ENCODE peak calls at places on chromosome 22, in eight cellular contexts. One of them, this sample, is unnamed.

GRCh38 chr22:42977574-42977973 is 37.4 kb downstream of the PACSIN2 start:
- DNase-seq in fibroblast of the aortic adventitia: no peak
- DNase-seq in foreskin fibroblast: no peak
- DNase-seq in CD8-positive, alpha-beta T cell: no peak
- DNase-seq in WTC11: no peak
- DNase-seq in neural progenitor cell: no peak
- DNase-seq in GM13976: no peak
- DNase-seq in A549: no peak
- DNase-seq in this sample: no peak

GRCh38 chr22:42611076-42611475 is 3.6 kb downstream of the POLDIP3 start:
- DNase-seq in fibroblast of the aortic adventitia: no peak
- DNase-seq in foreskin fibroblast: peak
- DNase-seq in CD8-positive, alpha-beta T cell: no peak
- DNase-seq in WTC11: no peak
- DNase-seq in neural progenitor cell: no peak
- DNase-seq in GM13976: no peak
- DNase-seq in A549: no peak
- DNase-seq in this sample: no peak

GRCh38 chr22:31400023-31400397 is 606 bp downstream of the DRG1 start:
- DNase-seq in fibroblast of the aortic adventitia: peak
- DNase-seq in foreskin fibroblast: peak
- DNase-seq in CD8-positive, alpha-beta T cell: no peak
- DNase-seq in WTC11: no peak
- DNase-seq in neural progenitor cell: peak
- DNase-seq in GM13976: no peak
- DNase-seq in A549: no peak
- DNase-seq in this sample: peak

GRCh38 chr22:34416321-34416900 is 496.1 kb upstream of the LARGE1 start:
- DNase-seq in fibroblast of the aortic adventitia: no peak
- DNase-seq in foreskin fibroblast: no peak
- DNase-seq in CD8-positive, alpha-beta T cell: no peak
- DNase-seq in WTC11: no peak
- DNase-seq in neural progenitor cell: peak
- DNase-seq in GM13976: no peak
- DNase-seq in A549: no peak
- DNase-seq in this sample: no peak

GRCh38 chr22:32564170-32565001 is 89.8 kb downstream of the FBXO7 start:
- DNase-seq in fibroblast of the aortic adventitia: peak
- DNase-seq in foreskin fibroblast: peak
- DNase-seq in CD8-positive, alpha-beta T cell: no peak
- DNase-seq in WTC11: no peak
- DNase-seq in neural progenitor cell: no peak
- DNase-seq in GM13976: no peak
- DNase-seq in A549: no peak
- DNase-seq in this sample: no peak

GRCh38 chr22:20204821-20205220 is 54.0 kb upstream of the CCDC188 start:
- DNase-seq in fibroblast of the aortic adventitia: no peak
- DNase-seq in foreskin fibroblast: peak
- DNase-seq in CD8-positive, alpha-beta T cell: no peak
- DNase-seq in WTC11: no peak
- DNase-seq in neural progenitor cell: no peak
- DNase-seq in GM13976: no peak
- DNase-seq in A549: no peak
- DNase-seq in this sample: no peak

GRCh38 chr22:28151241-28151640 is 232.2 kb upstream of the PITPNB start:
- DNase-seq in fibroblast of the aortic adventitia: no peak
- DNase-seq in foreskin fibroblast: no peak
- DNase-seq in CD8-positive, alpha-beta T cell: no peak
- DNase-seq in WTC11: no peak
- DNase-seq in neural progenitor cell: no peak
- DNase-seq in GM13976: no peak
- DNase-seq in A549: no peak
- DNase-seq in this sample: no peak

GRCh38 chr22:30730351-30730750 is 35.7 kb downstream of the OSBP2 start:
- DNase-seq in fibroblast of the aortic adventitia: no peak
- DNase-seq in foreskin fibroblast: no peak
- DNase-seq in CD8-positive, alpha-beta T cell: no peak
- DNase-seq in WTC11: no peak
- DNase-seq in neural progenitor cell: no peak
- DNase-seq in GM13976: no peak
- DNase-seq in A549: no peak
- DNase-seq in this sample: no peak

GRCh38 chr22:40610329-40610850 is 26.1 kb downstream of the MRTFA start:
- DNase-seq in fibroblast of the aortic adventitia: peak
- DNase-seq in foreskin fibroblast: no peak
- DNase-seq in CD8-positive, alpha-beta T cell: no peak
- DNase-seq in WTC11: no peak
- DNase-seq in neural progenitor cell: no peak
- DNase-seq in GM13976: no peak
- DNase-seq in A549: no peak
- DNase-seq in this sample: no peak

GRCh38 chr22:30266445-30267381 is at the start of gene OSM:
- DNase-seq in fibroblast of the aortic adventitia: no peak
- DNase-seq in foreskin fibroblast: no peak
- DNase-seq in CD8-positive, alpha-beta T cell: peak
- DNase-seq in WTC11: no peak
- DNase-seq in neural progenitor cell: no peak
- DNase-seq in GM13976: peak
- DNase-seq in A549: no peak
- DNase-seq in this sample: no peak

GRCh38 chr22:42721045-42721434 is 370 bp upstream of the A4GALT start:
- DNase-seq in fibroblast of the aortic adventitia: peak
- DNase-seq in foreskin fibroblast: peak
- DNase-seq in CD8-positive, alpha-beta T cell: no peak
- DNase-seq in WTC11: no peak
- DNase-seq in neural progenitor cell: peak
- DNase-seq in GM13976: no peak
- DNase-seq in A549: no peak
- DNase-seq in this sample: no peak

GRCh38 chr22:42780070-42780540 is 59.4 kb upstream of the A4GALT start:
- DNase-seq in fibroblast of the aortic adventitia: peak
- DNase-seq in foreskin fibroblast: peak
- DNase-seq in CD8-positive, alpha-beta T cell: peak
- DNase-seq in WTC11: peak
- DNase-seq in neural progenitor cell: peak
- DNase-seq in GM13976: peak
- DNase-seq in A549: peak
- DNase-seq in this sample: peak

GRCh38 chr22:33562484-33562883 is 357.8 kb downstream of the LARGE1 start:
- DNase-seq in fibroblast of the aortic adventitia: no peak
- DNase-seq in foreskin fibroblast: no peak
- DNase-seq in CD8-positive, alpha-beta T cell: no peak
- DNase-seq in WTC11: no peak
- DNase-seq in neural progenitor cell: no peak
- DNase-seq in GM13976: no peak
- DNase-seq in A549: no peak
- DNase-seq in this sample: no peak

GRCh38 chr22:30036656-30037055 is 43.6 kb upstream of the HORMAD2 start:
- DNase-seq in fibroblast of the aortic adventitia: no peak
- DNase-seq in foreskin fibroblast: peak
- DNase-seq in CD8-positive, alpha-beta T cell: no peak
- DNase-seq in WTC11: no peak
- DNase-seq in neural progenitor cell: no peak
- DNase-seq in GM13976: no peak
- DNase-seq in A549: no peak
- DNase-seq in this sample: no peak

GRCh38 chr22:45506961-45507360 is 4.3 kb downstream of the FBLN1 start:
- DNase-seq in fibroblast of the aortic adventitia: no peak
- DNase-seq in foreskin fibroblast: peak
- DNase-seq in CD8-positive, alpha-beta T cell: no peak
- DNase-seq in WTC11: no peak
- DNase-seq in neural progenitor cell: no peak
- DNase-seq in GM13976: no peak
- DNase-seq in A549: no peak
- DNase-seq in this sample: no peak

GRCh38 chr22:31106001-31106571 is 1.3 kb downstream of the SELENOM start:
- DNase-seq in fibroblast of the aortic adventitia: no peak
- DNase-seq in foreskin fibroblast: peak
- DNase-seq in CD8-positive, alpha-beta T cell: no peak
- DNase-seq in WTC11: no peak
- DNase-seq in neural progenitor cell: no peak
- DNase-seq in GM13976: no peak
- DNase-seq in A549: no peak
- DNase-seq in this sample: no peak

GRCh38 chr22:30015229-30015797 is 65.0 kb upstream of the HORMAD2 start:
- DNase-seq in fibroblast of the aortic adventitia: peak
- DNase-seq in foreskin fibroblast: peak
- DNase-seq in CD8-positive, alpha-beta T cell: no peak
- DNase-seq in WTC11: no peak
- DNase-seq in neural progenitor cell: no peak
- DNase-seq in GM13976: no peak
- DNase-seq in A549: no peak
- DNase-seq in this sample: no peak

GRCh38 chr22:29014773-29015172 is 46.9 kb downstream of the C22orf31 start:
- DNase-seq in fibroblast of the aortic adventitia: no peak
- DNase-seq in foreskin fibroblast: no peak
- DNase-seq in CD8-positive, alpha-beta T cell: no peak
- DNase-seq in WTC11: no peak
- DNase-seq in neural progenitor cell: no peak
- DNase-seq in GM13976: no peak
- DNase-seq in A549: no peak
- DNase-seq in this sample: no peak

DNA sequence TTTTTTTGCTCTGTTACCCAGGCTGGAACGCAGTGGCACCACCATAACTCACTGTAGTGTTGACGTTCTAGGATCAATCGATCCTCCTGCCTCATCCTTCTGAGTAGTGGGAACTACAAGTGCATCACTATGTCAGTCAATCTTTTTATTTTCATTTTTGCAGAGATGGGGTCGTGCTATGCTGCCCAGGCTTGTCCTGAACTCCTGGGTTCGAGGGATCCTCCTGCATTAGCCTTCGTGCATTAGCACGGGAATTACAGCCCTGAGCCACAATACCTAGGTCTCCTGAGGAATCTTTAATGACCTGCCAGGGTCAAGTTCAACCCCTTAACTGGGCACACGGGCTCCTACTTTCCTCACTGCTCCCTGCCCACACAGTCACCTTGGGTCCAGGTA is 4.4 kb downstream of the APOL3 start:
- DNase-seq in fibroblast of the aortic adventitia: no peak
- DNase-seq in foreskin fibroblast: no peak
- DNase-seq in CD8-positive, alpha-beta T cell: no peak
- DNase-seq in WTC11: no peak
- DNase-seq in neural progenitor cell: no peak
- DNase-seq in GM13976: no peak
- DNase-seq in A549: no peak
- DNase-seq in this sample: no peak
- TF ChIP-seq CTCF in fibroblast of the aortic adventitia: no peak
- TF ChIP-seq CTCF in foreskin fibroblast: no peak
- TF ChIP-seq CTCF in CD8-positive, alpha-beta T cell: no peak
- TF ChIP-seq CTCF in WTC11: no peak
- TF ChIP-seq CTCF in neural progenitor cell: no peak
- TF ChIP-seq CTCF in GM13976: no peak
- TF ChIP-seq CTCF in A549: no peak
- TF ChIP-seq CTCF in this sample: no peak

GRCh38 chr22:18970180-18970947 is 34.3 kb upstream of the PRODH start:
- DNase-seq in fibroblast of the aortic adventitia: no peak
- DNase-seq in foreskin fibroblast: peak
- DNase-seq in CD8-positive, alpha-beta T cell: no peak
- DNase-seq in WTC11: peak
- DNase-seq in neural progenitor cell: peak
- DNase-seq in GM13976: peak
- DNase-seq in A549: peak
- DNase-seq in this sample: no peak
- TF ChIP-seq CTCF in fibroblast of the aortic adventitia: peak
- TF ChIP-seq CTCF in foreskin fibroblast: no peak
- TF ChIP-seq CTCF in CD8-positive, alpha-beta T cell: no peak
- TF ChIP-seq CTCF in WTC11: no peak
- TF ChIP-seq CTCF in neural progenitor cell: peak
- TF ChIP-seq CTCF in GM13976: no peak
- TF ChIP-seq CTCF in A549: no peak
- TF ChIP-seq CTCF in this sample: no peak

DNA sequence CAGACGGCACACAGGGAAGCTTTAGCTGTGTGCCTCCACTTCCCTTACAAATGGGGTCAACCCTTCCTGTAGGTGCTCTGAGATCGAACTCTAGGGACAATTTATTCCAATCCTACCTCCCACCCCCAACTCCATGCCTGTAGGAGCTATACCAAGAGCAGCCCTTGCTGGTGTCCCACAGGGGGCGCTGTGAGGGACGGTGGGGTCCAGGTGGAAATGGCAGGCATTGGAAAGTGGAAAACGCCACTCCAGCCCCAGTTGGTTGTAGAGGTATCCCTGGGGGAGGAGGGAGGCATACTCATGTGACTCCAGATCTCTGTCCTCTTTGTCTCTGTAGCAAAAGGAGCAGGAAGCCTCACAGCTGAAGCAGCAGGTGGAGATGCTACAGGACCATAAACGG is 161.3 kb downstream of the MYO18B start:
- DNase-seq in fibroblast of the aortic adventitia: no peak
- DNase-seq in foreskin fibroblast: no peak
- DNase-seq in CD8-positive, alpha-beta T cell: no peak
- DNase-seq in WTC11: peak
- DNase-seq in neural progenitor cell: peak
- DNase-seq in GM13976: no peak
- DNase-seq in A549: no peak
- DNase-seq in this sample: no peak
- TF ChIP-seq CTCF in fibroblast of the aortic adventitia: no peak
- TF ChIP-seq CTCF in foreskin fibroblast: no peak
- TF ChIP-seq CTCF in CD8-positive, alpha-beta T cell: no peak
- TF ChIP-seq CTCF in WTC11: peak
- TF ChIP-seq CTCF in neural progenitor cell: peak
- TF ChIP-seq CTCF in GM13976: no peak
- TF ChIP-seq CTCF in A549: no peak
- TF ChIP-seq CTCF in this sample: peak

DNA sequence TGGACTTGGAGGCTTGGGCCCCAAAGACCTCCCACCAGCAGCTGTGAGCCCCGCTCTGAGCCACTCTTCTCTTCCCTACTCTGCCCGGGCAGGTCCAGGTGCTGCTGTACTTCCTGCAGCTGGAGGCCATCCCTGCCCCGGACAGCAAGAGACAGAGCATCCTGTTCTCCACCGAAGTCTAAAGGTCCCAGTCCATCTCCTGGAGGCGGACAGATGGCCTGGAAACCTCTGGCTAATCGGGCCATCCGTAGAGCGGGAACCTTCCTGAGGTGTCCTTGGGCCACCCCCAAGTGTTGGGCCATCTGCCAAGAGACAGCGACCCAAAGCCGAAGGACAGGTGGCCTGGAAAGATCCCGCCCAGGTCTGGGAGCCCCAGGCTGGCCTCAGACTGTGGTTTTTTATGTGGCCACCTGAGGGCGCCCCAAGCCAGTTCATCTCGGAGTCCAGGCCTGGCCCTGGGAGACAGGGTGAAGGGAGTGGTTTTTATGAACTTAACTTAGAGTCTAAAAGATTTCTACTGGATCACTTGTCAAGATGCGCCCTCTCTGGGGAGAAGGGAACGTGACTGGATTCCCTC is 135.1 kb downstream of the BCR start:
- DNase-seq in fibroblast of the aortic adventitia: peak
- DNase-seq in foreskin fibroblast: peak
- DNase-seq in CD8-positive, alpha-beta T cell: peak
- DNase-seq in WTC11: peak
- DNase-seq in neural progenitor cell: peak
- DNase-seq in GM13976: peak
- DNase-seq in A549: peak
- DNase-seq in this sample: peak
- TF ChIP-seq CTCF in fibroblast of the aortic adventitia: peak
- TF ChIP-seq CTCF in foreskin fibroblast: peak
- TF ChIP-seq CTCF in CD8-positive, alpha-beta T cell: peak
- TF ChIP-seq CTCF in WTC11: peak
- TF ChIP-seq CTCF in neural progenitor cell: peak
- TF ChIP-seq CTCF in GM13976: peak
- TF ChIP-seq CTCF in A549: peak
- TF ChIP-seq CTCF in this sample: peak

GRCh38 chr22:47783433-47784366 is 1021.2 kb downstream of the TBC1D22A start:
- DNase-seq in fibroblast of the aortic adventitia: no peak
- DNase-seq in foreskin fibroblast: no peak
- DNase-seq in CD8-positive, alpha-beta T cell: no peak
- DNase-seq in WTC11: peak
- DNase-seq in neural progenitor cell: peak
- DNase-seq in GM13976: no peak
- DNase-seq in A549: no peak
- DNase-seq in this sample: no peak
- TF ChIP-seq CTCF in fibroblast of the aortic adventitia: no peak
- TF ChIP-seq CTCF in foreskin fibroblast: no peak
- TF ChIP-seq CTCF in CD8-positive, alpha-beta T cell: no peak
- TF ChIP-seq CTCF in WTC11: peak
- TF ChIP-seq CTCF in neural progenitor cell: peak
- TF ChIP-seq CTCF in GM13976: no peak
- TF ChIP-seq CTCF in A549: no peak
- TF ChIP-seq CTCF in this sample: no peak

This sample was measured in GM13977.